ENCODE peak calls at places on chromosome 13, in four cellular contexts. S is HepG2, Z is GM12878, F is A549. C is an unnamed sample.

GRCh38 chr13:99028890-99029289 is 51.0 kb upstream of the DOCK9 start:
- DNase-seq in S (no peak), Z (no peak), F (no peak), C (peak)

GRCh38 chr13:100633461-100633860 is 41.1 kb downstream of the TMTC4 start:
- DNase-seq in Z (no peak), S (peak), F (no peak), C (no peak)

GRCh38 chr13:32134241-32134801 is 102.7 kb downstream of the FRY start:
- DNase-seq in F (no peak), S (no peak), Z (no peak), C (no peak)

GRCh38 chr13:60356970-60357369 is 40.0 kb upstream of the TDRD3 start:
- DNase-seq in F (no peak), Z (no peak), S (no peak), C (no peak)

GRCh38 chr13:19581675-19582074 is 20.3 kb upstream of the TPTE2 start:
- DNase-seq in S (no peak), Z (no peak), F (no peak), C (no peak)

GRCh38 chr13:30872685-30873443 is 33.2 kb upstream of the MEDAG start:
- DNase-seq in S (peak), Z (no peak), F (no peak), C (no peak)

GRCh38 chr13:31115616-31116015 is 46.1 kb downstream of the HSPH1 start:
- DNase-seq in S (no peak), Z (no peak), F (no peak), C (no peak)

GRCh38 chr13:41060723-41061074 is 610 bp upstream of the WBP4 start:
- DNase-seq in Z (peak), S (peak), F (peak), C (peak)

GRCh38 chr13:99275093-99275469 is 16.9 kb upstream of the GPR18 start:
- DNase-seq in F (no peak), S (no peak), Z (no peak), C (no peak)

GRCh38 chr13:75305057-75305456 is 176.9 kb downstream of the TBC1D4 start:
- DNase-seq in S (no peak), F (no peak), Z (no peak), C (peak)

GRCh38 chr13:109408596-109409382 is 377.6 kb downstream of the IRS2 start:
- DNase-seq in Z (no peak), F (no peak), S (no peak), C (no peak)

GRCh38 chr13:65638572-65639168 is 1591.5 kb downstream of the PCDH9 start:
- DNase-seq in S (peak), Z (no peak), F (peak), C (peak)

GRCh38 chr13:25731511-25731910 is 320.3 kb downstream of the SHISA2 start:
- DNase-seq in F (no peak), Z (no peak), S (no peak), C (no peak)

GRCh38 chr13:76723551-76724232 is 162.5 kb downstream of the KCTD12 start:
- DNase-seq in F (no peak), S (no peak), Z (no peak), C (no peak)

GRCh38 chr13:106858910-106859309 is 291.0 kb upstream of the ARGLU1 start:
- DNase-seq in S (no peak), Z (no peak), F (no peak), C (no peak)

GRCh38 chr13:64531400-64531799 is 2698.7 kb downstream of the PCDH9 start:
- DNase-seq in Z (no peak), F (no peak), S (no peak), C (no peak)

GRCh38 chr13:66074018-66074615 is 1156.0 kb downstream of the PCDH9 start:
- DNase-seq in S (no peak), F (no peak), Z (no peak), C (peak)

GRCh38 chr13:28423010-28423409 is 71.9 kb downstream of the FLT1 start:
- DNase-seq in Z (peak), F (no peak), S (no peak), C (no peak)

GRCh38 chr13:40101708-40102359 is 446.4 kb downstream of the COG6 start:
- DNase-seq in F (no peak), Z (peak), S (no peak), C (no peak)

GRCh38 chr13:46595136-46595917 is 42.4 kb downstream of the LRCH1 start:
- DNase-seq in F (no peak), S (no peak), Z (no peak), C (no peak)

GRCh38 chr13:50006426-50007135 is 8.7 kb upstream of the KCNRG start:
- DNase-seq in F (no peak), Z (no peak), S (no peak), C (no peak)

GRCh38 chr13:29937379-29937778 is 87.0 kb upstream of the UBL3 start:
- DNase-seq in Z (no peak), S (no peak), F (no peak), C (no peak)

GRCh38 chr13:32829269-32829668 is 187.0 kb upstream of the KL start:
- DNase-seq in S (no peak), Z (no peak), F (no peak), C (no peak)

GRCh38 chr13:25965596-25965995 is 86.2 kb downstream of the SHISA2 start:
- DNase-seq in Z (no peak), F (no peak), S (no peak), C (no peak)

GRCh38 chr13:99371956-99372355 is 64.8 kb upstream of the GPR183 start:
- DNase-seq in F (no peak), Z (no peak), S (no peak), C (no peak)

GRCh38 chr13:74930402-74931165 is 551.4 kb downstream of the TBC1D4 start:
- DNase-seq in Z (no peak), F (no peak), S (no peak), C (no peak)

GRCh38 chr13:41562083-41562482 is 104.7 kb downstream of the RGCC start:
- DNase-seq in S (no peak), Z (no peak), F (no peak), C (no peak)

GRCh38 chr13:101989798-101990350 is 412.0 kb downstream of the FGF14 start:
- DNase-seq in F (no peak), S (no peak), Z (no peak), C (no peak)

GRCh38 chr13:30002577-30002976 is 152.2 kb upstream of the UBL3 start:
- DNase-seq in S (no peak), Z (no peak), F (no peak), C (no peak)

GRCh38 chr13:69296130-69296529 is 811.5 kb upstream of the ATXN8OS start:
- DNase-seq in F (no peak), Z (no peak), S (no peak), C (no peak)

GRCh38 chr13:50344717-50345116 is 329.5 kb downstream of the KCNRG start:
- DNase-seq in S (no peak), Z (no peak), F (no peak), C (no peak)

GRCh38 chr13:107864543-107865460 is 350.5 kb downstream of the LIG4 start:
- DNase-seq in F (no peak), S (peak), Z (no peak), C (peak)

GRCh38 chr13:24038846-24039330 is 121.6 kb upstream of the SPATA13 start:
- DNase-seq in F (no peak), S (peak), Z (no peak), C (no peak)

GRCh38 chr13:71587778-71588177 is 279.2 kb downstream of the DACH1 start:
- DNase-seq in S (no peak), Z (no peak), F (no peak), C (no peak)
- TF ChIP-seq POLR2AphosphoS2 in S (no peak), Z (no peak), F (no peak), C (no peak)

GRCh38 chr13:113393572-113394503 is 29.9 kb upstream of the GRTP1 start:
- DNase-seq in S (peak), Z (peak), F (peak), C (peak)

GRCh38 chr13:113390874-113391497 is 27.1 kb upstream of the GRTP1 start:
- DNase-seq in F (no peak), S (no peak), Z (no peak), C (no peak)

GRCh38 chr13:113397606-113398425 is 33.9 kb upstream of the GRTP1 start:
- DNase-seq in Z (no peak), S (no peak), F (no peak), C (no peak)

GRCh38 chr13:113387396-113387795 is 23.5 kb upstream of the GRTP1 start:
- DNase-seq in F (no peak), S (no peak), Z (no peak), C (no peak)

DNA sequence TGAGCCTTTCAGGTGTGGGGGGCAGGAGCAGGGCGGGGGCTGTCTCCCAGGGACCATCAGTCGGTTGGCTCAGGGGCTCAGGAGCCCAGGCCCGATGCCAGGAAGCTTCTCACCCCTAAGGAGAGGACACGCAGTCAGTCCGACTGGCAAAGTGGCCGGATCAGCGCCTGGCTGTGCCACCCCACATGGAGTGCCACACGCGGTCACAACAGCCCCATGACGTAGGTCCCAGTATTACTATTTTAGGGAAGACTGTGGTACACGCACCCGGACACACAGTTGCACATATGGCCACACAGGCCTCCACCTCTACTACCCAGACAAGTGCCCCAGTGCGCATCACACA is 29.3 kb upstream of the GRTP1 start:
- DNase-seq in F (no peak), S (no peak), Z (no peak), C (no peak)
- TF ChIP-seq POLR2AphosphoS2 in F (no peak), S (no peak), Z (no peak), C (no peak)

GRCh38 chr13:22757530-22758120 is 423.2 kb upstream of the SGCG start:
- DNase-seq in F (no peak), Z (no peak), S (no peak), C (peak)
- TF ChIP-seq POLR2AphosphoS2 in F (no peak), Z (no peak), S (no peak), C (no peak)

GRCh38 chr13:21013682-21014038 is 47.7 kb downstream of the LATS2 start:
- DNase-seq in F (no peak), S (no peak), Z (no peak), C (no peak)

GRCh38 chr13:21012841-21013681 is 48.3 kb downstream of the LATS2 start:
- DNase-seq in S (no peak), F (no peak), Z (no peak), C (no peak)

GRCh38 chr13:21010621-21011020 is 50.8 kb downstream of the LATS2 start:
- DNase-seq in Z (no peak), S (peak), F (no peak), C (peak)

GRCh38 chr13:21011378-21011777 is 50.0 kb downstream of the LATS2 start:
- DNase-seq in F (no peak), S (no peak), Z (no peak), C (no peak)

DNA sequence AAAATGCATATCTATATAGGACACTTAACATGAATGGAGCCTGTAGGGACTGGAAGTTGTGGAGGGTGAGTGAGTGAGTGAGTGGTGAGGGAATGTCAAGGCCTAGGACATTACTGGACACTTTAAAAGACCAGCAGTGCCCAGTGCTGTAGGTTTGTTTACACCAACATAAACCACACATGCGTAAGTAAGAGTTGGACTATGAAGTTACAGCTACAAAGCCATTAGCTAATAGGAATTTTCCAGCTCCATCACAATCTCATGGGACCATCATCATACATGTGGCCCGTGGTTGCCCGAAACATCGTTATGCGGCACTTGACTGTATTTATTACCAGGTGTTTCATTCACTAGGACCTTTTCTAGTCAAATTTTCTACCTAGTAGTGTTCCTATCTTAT is 49.2 kb downstream of the LATS2 start:
- DNase-seq in S (peak), F (no peak), Z (no peak), C (no peak)
- TF ChIP-seq POLR2AphosphoS2 in S (no peak), F (no peak), Z (no peak), C (no peak)

GRCh38 chr13:36275190-36276002 is 22.2 kb downstream of the CCDC169 start:
- DNase-seq in S (peak), Z (no peak), F (peak), C (no peak)
- TF ChIP-seq POLR2AphosphoS2 in S (no peak), Z (no peak), F (no peak), C (no peak)

DNA sequence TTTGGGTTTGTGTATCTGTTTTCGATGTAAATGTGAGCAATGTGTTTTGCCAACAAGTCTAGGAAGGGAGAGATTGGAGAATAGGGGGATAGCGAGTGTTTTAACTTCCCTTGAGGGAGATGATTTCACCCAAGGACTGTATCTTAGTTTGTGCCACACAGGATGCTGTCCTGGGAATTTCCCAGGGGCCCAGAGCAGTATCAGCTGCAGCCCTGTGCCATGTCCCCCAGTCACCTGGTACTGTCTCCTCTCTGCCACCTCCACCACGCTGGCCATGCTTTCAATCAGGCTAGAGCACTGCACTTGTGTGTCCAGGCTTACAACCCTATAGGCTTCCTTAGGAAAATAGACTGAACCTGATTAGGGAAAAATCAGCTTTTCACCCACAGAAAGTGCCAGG is 40.1 kb upstream of the CLDN10 start:
- DNase-seq in S (no peak), F (no peak), Z (no peak), C (no peak)
- TF ChIP-seq POLR2AphosphoS2 in S (no peak), F (no peak), Z (no peak), C (no peak)

GRCh38 chr13:59112375-59112774 is 1051.4 kb downstream of the DIAPH3 start:
- DNase-seq in Z (no peak), S (no peak), F (no peak), C (no peak)

GRCh38 chr13:59111711-59112110 is 1052.0 kb downstream of the DIAPH3 start:
- DNase-seq in S (no peak), F (no peak), Z (no peak), C (no peak)
- TF ChIP-seq POLR2AphosphoS2 in S (no peak), F (no peak), Z (no peak), C (no peak)

DNA sequence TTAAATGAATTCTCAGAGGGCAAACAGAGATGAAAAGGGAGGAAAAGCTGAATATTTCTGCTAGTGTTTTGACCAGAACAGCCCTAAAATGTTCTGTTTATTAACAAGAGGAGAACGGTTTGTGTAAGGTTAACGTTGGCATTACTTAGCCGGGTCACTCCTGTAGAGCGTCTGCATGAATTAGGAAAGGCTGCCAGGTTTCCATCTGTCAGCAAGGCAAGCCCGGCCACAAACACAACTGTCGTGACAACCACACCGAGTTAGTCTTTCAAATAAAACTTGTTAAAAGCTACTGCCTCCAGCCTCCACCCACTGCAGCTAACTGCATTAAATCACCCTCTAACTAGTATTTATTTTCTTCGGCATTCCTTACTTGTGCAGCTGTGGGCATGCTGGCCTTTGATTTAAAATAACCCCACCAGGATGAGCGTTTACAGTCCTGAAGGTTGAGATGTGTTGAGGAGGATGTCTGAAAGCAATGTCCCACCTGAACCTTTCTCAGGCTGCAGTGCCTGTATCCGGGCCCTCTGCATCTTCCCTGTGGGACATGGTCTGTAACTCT is 527.9 kb downstream of the FGF9 start:
- DNase-seq in Z (no peak), S (no peak), F (no peak), C (no peak)
- TF ChIP-seq POLR2AphosphoS2 in Z (no peak), S (no peak), F (no peak), C (no peak)

DNA sequence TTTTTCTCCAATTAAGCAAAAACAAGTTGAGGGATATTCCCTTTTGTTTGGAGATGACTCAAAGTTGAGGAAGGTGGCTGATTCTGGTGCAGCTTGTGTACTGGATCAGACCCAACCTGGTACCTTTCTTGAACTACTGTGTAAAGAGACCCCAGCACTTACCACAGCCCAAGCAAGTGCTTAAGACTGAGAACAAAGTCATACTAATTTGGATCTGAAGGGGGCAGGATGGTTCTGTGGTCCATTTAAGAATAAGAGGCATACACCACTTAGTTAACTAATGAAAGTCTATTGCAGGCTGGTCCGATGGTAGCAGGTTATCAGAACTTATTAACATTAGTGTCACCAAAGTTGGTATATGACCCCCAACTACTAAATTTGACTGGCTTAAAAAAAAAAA is 6.3 kb downstream of the THSD1 start:
- DNase-seq in F (no peak), S (peak), Z (no peak), C (no peak)
- TF ChIP-seq POLR2AphosphoS2 in F (no peak), S (no peak), Z (no peak), C (no peak)

GRCh38 chr13:48636550-48636949 is 17.2 kb upstream of the CYSLTR2 start:
- DNase-seq in Z (no peak), F (no peak), S (no peak), C (no peak)

GRCh38 chr13:48634631-48635030 is 19.1 kb upstream of the CYSLTR2 start:
- DNase-seq in F (no peak), Z (no peak), S (no peak), C (no peak)

GRCh38 chr13:48640767-48641166 is 13.0 kb upstream of the CYSLTR2 start:
- DNase-seq in Z (no peak), S (no peak), F (no peak), C (no peak)

GRCh38 chr13:48635478-48635877 is 18.3 kb upstream of the CYSLTR2 start:
- DNase-seq in F (no peak), S (no peak), Z (no peak), C (no peak)

GRCh38 chr13:48637601-48638000 is 16.1 kb upstream of the CYSLTR2 start:
- DNase-seq in Z (no peak), F (no peak), S (no peak), C (no peak)
- TF ChIP-seq POLR2AphosphoS2 in Z (no peak), F (no peak), S (no peak), C (no peak)

C was measured in K562.